ENCODE peak calls at places on chromosomes 7 and 10, in nine cellular contexts. One of them, this sample, is unnamed.

GRCh38 chr10:132873395-132873794 is 69.0 kb downstream of the CFAP46 start:
- DNase-seq in activated T-helper 2 cell treated with anti-CD3 and anti-CD28 coated beads, Interferon-gamma antibody, Interleukin-2, Interleukin-4, amounts not matched to agents 10 μg/mL and 5 μg/mL and 100 μg/mL, durations not matched to agents 14 hours and 24 hours and 36 hours: no peak
- DNase-seq in activated CD4-positive, CD25-positive, alpha-beta regulatory T cell: no peak
- DNase-seq in HCT116: no peak
- DNase-seq in lung microvascular endothelial cell: no peak
- DNase-seq in cardiac fibroblast: no peak
- DNase-seq in activated naive CD8-positive, alpha-beta T cell treated with anti-CD3 and anti-CD28 coated beads, Interleukin-2, amount 10 ng/mL, durations not matched to agents 7 days and 5 days: peak
- DNase-seq in NT2/D1: no peak
- DNase-seq in pancreas: no peak
- DNase-seq in this sample: no peak

GRCh38 chr7:25968205-25968993 is 183.6 kb upstream of the NFE2L3 start:
- DNase-seq in HCT116: no peak
- DNase-seq in lung microvascular endothelial cell: no peak
- DNase-seq in cardiac fibroblast: no peak
- DNase-seq in activated CD4-positive, CD25-positive, alpha-beta regulatory T cell: peak
- DNase-seq in pancreas: peak
- DNase-seq in activated T-helper 2 cell treated with anti-CD3 and anti-CD28 coated beads, Interferon-gamma antibody, Interleukin-2, Interleukin-4, amounts not matched to agents 10 μg/mL and 5 μg/mL and 100 μg/mL, durations not matched to agents 14 hours and 24 hours and 36 hours: no peak
- DNase-seq in activated naive CD8-positive, alpha-beta T cell treated with anti-CD3 and anti-CD28 coated beads, Interleukin-2, amount 10 ng/mL, durations not matched to agents 7 days and 5 days: no peak
- DNase-seq in NT2/D1: no peak
- DNase-seq in this sample: no peak

GRCh38 chr7:157429680-157430224 is 92.9 kb downstream of the DNAJB6 start:
- DNase-seq in NT2/D1: no peak
- DNase-seq in activated naive CD8-positive, alpha-beta T cell treated with anti-CD3 and anti-CD28 coated beads, Interleukin-2, amount 10 ng/mL, durations not matched to agents 7 days and 5 days: no peak
- DNase-seq in activated T-helper 2 cell treated with anti-CD3 and anti-CD28 coated beads, Interferon-gamma antibody, Interleukin-2, Interleukin-4, amounts not matched to agents 10 μg/mL and 5 μg/mL and 100 μg/mL, durations not matched to agents 14 hours and 24 hours and 36 hours: no peak
- DNase-seq in cardiac fibroblast: no peak
- DNase-seq in lung microvascular endothelial cell: no peak
- DNase-seq in HCT116: no peak
- DNase-seq in activated CD4-positive, CD25-positive, alpha-beta regulatory T cell: no peak
- DNase-seq in pancreas: no peak
- DNase-seq in this sample: no peak

GRCh38 chr7:70793060-70793459 is 338.9 kb upstream of the GALNT17 start:
- DNase-seq in activated CD4-positive, CD25-positive, alpha-beta regulatory T cell: no peak
- DNase-seq in NT2/D1: no peak
- DNase-seq in cardiac fibroblast: no peak
- DNase-seq in activated T-helper 2 cell treated with anti-CD3 and anti-CD28 coated beads, Interferon-gamma antibody, Interleukin-2, Interleukin-4, amounts not matched to agents 10 μg/mL and 5 μg/mL and 100 μg/mL, durations not matched to agents 14 hours and 24 hours and 36 hours: no peak
- DNase-seq in lung microvascular endothelial cell: no peak
- DNase-seq in HCT116: no peak
- DNase-seq in activated naive CD8-positive, alpha-beta T cell treated with anti-CD3 and anti-CD28 coated beads, Interleukin-2, amount 10 ng/mL, durations not matched to agents 7 days and 5 days: no peak
- DNase-seq in pancreas: no peak
- DNase-seq in this sample: no peak

GRCh38 chr7:135512135-135512887 is 2.4 kb upstream of the CNOT4 start:
- DNase-seq in activated naive CD8-positive, alpha-beta T cell treated with anti-CD3 and anti-CD28 coated beads, Interleukin-2, amount 10 ng/mL, durations not matched to agents 7 days and 5 days: no peak
- DNase-seq in HCT116: peak
- DNase-seq in activated CD4-positive, CD25-positive, alpha-beta regulatory T cell: peak
- DNase-seq in cardiac fibroblast: peak
- DNase-seq in activated T-helper 2 cell treated with anti-CD3 and anti-CD28 coated beads, Interferon-gamma antibody, Interleukin-2, Interleukin-4, amounts not matched to agents 10 μg/mL and 5 μg/mL and 100 μg/mL, durations not matched to agents 14 hours and 24 hours and 36 hours: no peak
- DNase-seq in pancreas: no peak
- DNase-seq in lung microvascular endothelial cell: peak
- DNase-seq in NT2/D1: peak
- DNase-seq in this sample: no peak

GRCh38 chr10:21531164-21531563 is 2.9 kb upstream of the MLLT10 start:
- DNase-seq in cardiac fibroblast: peak
- DNase-seq in NT2/D1: no peak
- DNase-seq in HCT116: no peak
- DNase-seq in activated CD4-positive, CD25-positive, alpha-beta regulatory T cell: no peak
- DNase-seq in activated naive CD8-positive, alpha-beta T cell treated with anti-CD3 and anti-CD28 coated beads, Interleukin-2, amount 10 ng/mL, durations not matched to agents 7 days and 5 days: no peak
- DNase-seq in activated T-helper 2 cell treated with anti-CD3 and anti-CD28 coated beads, Interferon-gamma antibody, Interleukin-2, Interleukin-4, amounts not matched to agents 10 μg/mL and 5 μg/mL and 100 μg/mL, durations not matched to agents 14 hours and 24 hours and 36 hours: no peak
- DNase-seq in lung microvascular endothelial cell: peak
- DNase-seq in pancreas: no peak
- DNase-seq in this sample: no peak

GRCh38 chr7:30353932-30354607 is 69.7 kb downstream of the ZNRF2 start:
- DNase-seq in lung microvascular endothelial cell: no peak
- DNase-seq in activated T-helper 2 cell treated with anti-CD3 and anti-CD28 coated beads, Interferon-gamma antibody, Interleukin-2, Interleukin-4, amounts not matched to agents 10 μg/mL and 5 μg/mL and 100 μg/mL, durations not matched to agents 14 hours and 24 hours and 36 hours: no peak
- DNase-seq in activated naive CD8-positive, alpha-beta T cell treated with anti-CD3 and anti-CD28 coated beads, Interleukin-2, amount 10 ng/mL, durations not matched to agents 7 days and 5 days: no peak
- DNase-seq in HCT116: no peak
- DNase-seq in cardiac fibroblast: no peak
- DNase-seq in NT2/D1: no peak
- DNase-seq in activated CD4-positive, CD25-positive, alpha-beta regulatory T cell: no peak
- DNase-seq in pancreas: no peak
- DNase-seq in this sample: no peak

GRCh38 chr7:151662291-151662690 is 142.6 kb upstream of the RHEB start:
- DNase-seq in lung microvascular endothelial cell: no peak
- DNase-seq in activated CD4-positive, CD25-positive, alpha-beta regulatory T cell: no peak
- DNase-seq in activated naive CD8-positive, alpha-beta T cell treated with anti-CD3 and anti-CD28 coated beads, Interleukin-2, amount 10 ng/mL, durations not matched to agents 7 days and 5 days: no peak
- DNase-seq in cardiac fibroblast: no peak
- DNase-seq in pancreas: no peak
- DNase-seq in NT2/D1: no peak
- DNase-seq in HCT116: no peak
- DNase-seq in activated T-helper 2 cell treated with anti-CD3 and anti-CD28 coated beads, Interferon-gamma antibody, Interleukin-2, Interleukin-4, amounts not matched to agents 10 μg/mL and 5 μg/mL and 100 μg/mL, durations not matched to agents 14 hours and 24 hours and 36 hours: no peak
- DNase-seq in this sample: no peak

GRCh38 chr10:60086421-60086820 is 180.1 kb upstream of the CCDC6 start:
- DNase-seq in HCT116: no peak
- DNase-seq in pancreas: no peak
- DNase-seq in cardiac fibroblast: no peak
- DNase-seq in lung microvascular endothelial cell: no peak
- DNase-seq in activated T-helper 2 cell treated with anti-CD3 and anti-CD28 coated beads, Interferon-gamma antibody, Interleukin-2, Interleukin-4, amounts not matched to agents 10 μg/mL and 5 μg/mL and 100 μg/mL, durations not matched to agents 14 hours and 24 hours and 36 hours: no peak
- DNase-seq in NT2/D1: no peak
- DNase-seq in activated CD4-positive, CD25-positive, alpha-beta regulatory T cell: no peak
- DNase-seq in activated naive CD8-positive, alpha-beta T cell treated with anti-CD3 and anti-CD28 coated beads, Interleukin-2, amount 10 ng/mL, durations not matched to agents 7 days and 5 days: no peak
- DNase-seq in this sample: no peak

GRCh38 chr7:35723011-35723410 is 28.1 kb upstream of the HERPUD2 start:
- DNase-seq in activated naive CD8-positive, alpha-beta T cell treated with anti-CD3 and anti-CD28 coated beads, Interleukin-2, amount 10 ng/mL, durations not matched to agents 7 days and 5 days: no peak
- DNase-seq in activated CD4-positive, CD25-positive, alpha-beta regulatory T cell: no peak
- DNase-seq in pancreas: no peak
- DNase-seq in HCT116: no peak
- DNase-seq in cardiac fibroblast: no peak
- DNase-seq in NT2/D1: no peak
- DNase-seq in lung microvascular endothelial cell: no peak
- DNase-seq in activated T-helper 2 cell treated with anti-CD3 and anti-CD28 coated beads, Interferon-gamma antibody, Interleukin-2, Interleukin-4, amounts not matched to agents 10 μg/mL and 5 μg/mL and 100 μg/mL, durations not matched to agents 14 hours and 24 hours and 36 hours: no peak
- DNase-seq in this sample: no peak

GRCh38 chr7:35253680-35254495 is at the start of gene TBX20:
- DNase-seq in activated naive CD8-positive, alpha-beta T cell treated with anti-CD3 and anti-CD28 coated beads, Interleukin-2, amount 10 ng/mL, durations not matched to agents 7 days and 5 days: peak
- DNase-seq in cardiac fibroblast: peak
- DNase-seq in lung microvascular endothelial cell: peak
- DNase-seq in activated T-helper 2 cell treated with anti-CD3 and anti-CD28 coated beads, Interferon-gamma antibody, Interleukin-2, Interleukin-4, amounts not matched to agents 10 μg/mL and 5 μg/mL and 100 μg/mL, durations not matched to agents 14 hours and 24 hours and 36 hours: peak
- DNase-seq in pancreas: peak
- DNase-seq in HCT116: no peak
- DNase-seq in NT2/D1: no peak
- DNase-seq in activated CD4-positive, CD25-positive, alpha-beta regulatory T cell: no peak
- DNase-seq in this sample: peak

GRCh38 chr7:148264933-148265557 is 325.5 kb upstream of the C7orf33 start:
- DNase-seq in cardiac fibroblast: peak
- DNase-seq in HCT116: peak
- DNase-seq in NT2/D1: peak
- DNase-seq in pancreas: no peak
- DNase-seq in activated naive CD8-positive, alpha-beta T cell treated with anti-CD3 and anti-CD28 coated beads, Interleukin-2, amount 10 ng/mL, durations not matched to agents 7 days and 5 days: no peak
- DNase-seq in lung microvascular endothelial cell: peak
- DNase-seq in activated T-helper 2 cell treated with anti-CD3 and anti-CD28 coated beads, Interferon-gamma antibody, Interleukin-2, Interleukin-4, amounts not matched to agents 10 μg/mL and 5 μg/mL and 100 μg/mL, durations not matched to agents 14 hours and 24 hours and 36 hours: no peak
- DNase-seq in activated CD4-positive, CD25-positive, alpha-beta regulatory T cell: no peak
- DNase-seq in this sample: no peak

GRCh38 chr10:75223507-75223906 is 12.2 kb downstream of the COMTD1 start:
- DNase-seq in pancreas: no peak
- DNase-seq in lung microvascular endothelial cell: no peak
- DNase-seq in activated T-helper 2 cell treated with anti-CD3 and anti-CD28 coated beads, Interferon-gamma antibody, Interleukin-2, Interleukin-4, amounts not matched to agents 10 μg/mL and 5 μg/mL and 100 μg/mL, durations not matched to agents 14 hours and 24 hours and 36 hours: no peak
- DNase-seq in activated naive CD8-positive, alpha-beta T cell treated with anti-CD3 and anti-CD28 coated beads, Interleukin-2, amount 10 ng/mL, durations not matched to agents 7 days and 5 days: no peak
- DNase-seq in NT2/D1: no peak
- DNase-seq in cardiac fibroblast: no peak
- DNase-seq in activated CD4-positive, CD25-positive, alpha-beta regulatory T cell: no peak
- DNase-seq in HCT116: no peak
- DNase-seq in this sample: no peak

GRCh38 chr10:121406823-121407545 is 191.3 kb downstream of the FGFR2 start:
- DNase-seq in activated naive CD8-positive, alpha-beta T cell treated with anti-CD3 and anti-CD28 coated beads, Interleukin-2, amount 10 ng/mL, durations not matched to agents 7 days and 5 days: no peak
- DNase-seq in HCT116: no peak
- DNase-seq in activated CD4-positive, CD25-positive, alpha-beta regulatory T cell: no peak
- DNase-seq in cardiac fibroblast: no peak
- DNase-seq in activated T-helper 2 cell treated with anti-CD3 and anti-CD28 coated beads, Interferon-gamma antibody, Interleukin-2, Interleukin-4, amounts not matched to agents 10 μg/mL and 5 μg/mL and 100 μg/mL, durations not matched to agents 14 hours and 24 hours and 36 hours: no peak
- DNase-seq in pancreas: peak
- DNase-seq in NT2/D1: no peak
- DNase-seq in lung microvascular endothelial cell: no peak
- DNase-seq in this sample: no peak

GRCh38 chr7:47561715-47562446 is 20.0 kb downstream of the TNS3 start:
- DNase-seq in activated CD4-positive, CD25-positive, alpha-beta regulatory T cell: no peak
- DNase-seq in NT2/D1: no peak
- DNase-seq in HCT116: no peak
- DNase-seq in pancreas: no peak
- DNase-seq in cardiac fibroblast: no peak
- DNase-seq in activated T-helper 2 cell treated with anti-CD3 and anti-CD28 coated beads, Interferon-gamma antibody, Interleukin-2, Interleukin-4, amounts not matched to agents 10 μg/mL and 5 μg/mL and 100 μg/mL, durations not matched to agents 14 hours and 24 hours and 36 hours: no peak
- DNase-seq in lung microvascular endothelial cell: no peak
- DNase-seq in activated naive CD8-positive, alpha-beta T cell treated with anti-CD3 and anti-CD28 coated beads, Interleukin-2, amount 10 ng/mL, durations not matched to agents 7 days and 5 days: no peak
- DNase-seq in this sample: no peak

GRCh38 chr10:76883596-76883995 is 754.0 kb downstream of the KCNMA1 start:
- DNase-seq in lung microvascular endothelial cell: no peak
- DNase-seq in activated T-helper 2 cell treated with anti-CD3 and anti-CD28 coated beads, Interferon-gamma antibody, Interleukin-2, Interleukin-4, amounts not matched to agents 10 μg/mL and 5 μg/mL and 100 μg/mL, durations not matched to agents 14 hours and 24 hours and 36 hours: no peak
- DNase-seq in NT2/D1: no peak
- DNase-seq in activated CD4-positive, CD25-positive, alpha-beta regulatory T cell: no peak
- DNase-seq in activated naive CD8-positive, alpha-beta T cell treated with anti-CD3 and anti-CD28 coated beads, Interleukin-2, amount 10 ng/mL, durations not matched to agents 7 days and 5 days: no peak
- DNase-seq in cardiac fibroblast: no peak
- DNase-seq in HCT116: no peak
- DNase-seq in pancreas: no peak
- DNase-seq in this sample: no peak

GRCh38 chr7:81583882-81584533 is 185.8 kb downstream of the HGF start:
- DNase-seq in pancreas: no peak
- DNase-seq in HCT116: no peak
- DNase-seq in activated CD4-positive, CD25-positive, alpha-beta regulatory T cell: no peak
- DNase-seq in activated naive CD8-positive, alpha-beta T cell treated with anti-CD3 and anti-CD28 coated beads, Interleukin-2, amount 10 ng/mL, durations not matched to agents 7 days and 5 days: no peak
- DNase-seq in NT2/D1: no peak
- DNase-seq in lung microvascular endothelial cell: no peak
- DNase-seq in cardiac fibroblast: peak
- DNase-seq in activated T-helper 2 cell treated with anti-CD3 and anti-CD28 coated beads, Interferon-gamma antibody, Interleukin-2, Interleukin-4, amounts not matched to agents 10 μg/mL and 5 μg/mL and 100 μg/mL, durations not matched to agents 14 hours and 24 hours and 36 hours: no peak
- DNase-seq in this sample: no peak

GRCh38 chr7:7136423-7136822 is 45.9 kb upstream of the C1GALT1 start:
- DNase-seq in activated naive CD8-positive, alpha-beta T cell treated with anti-CD3 and anti-CD28 coated beads, Interleukin-2, amount 10 ng/mL, durations not matched to agents 7 days and 5 days: no peak
- DNase-seq in HCT116: no peak
- DNase-seq in activated T-helper 2 cell treated with anti-CD3 and anti-CD28 coated beads, Interferon-gamma antibody, Interleukin-2, Interleukin-4, amounts not matched to agents 10 μg/mL and 5 μg/mL and 100 μg/mL, durations not matched to agents 14 hours and 24 hours and 36 hours: no peak
- DNase-seq in cardiac fibroblast: peak
- DNase-seq in NT2/D1: no peak
- DNase-seq in lung microvascular endothelial cell: no peak
- DNase-seq in activated CD4-positive, CD25-positive, alpha-beta regulatory T cell: no peak
- DNase-seq in pancreas: no peak
- DNase-seq in this sample: no peak

GRCh38 chr10:127863231-127863825 is 29.4 kb downstream of the CLRN3 start:
- DNase-seq in lung microvascular endothelial cell: no peak
- DNase-seq in activated naive CD8-positive, alpha-beta T cell treated with anti-CD3 and anti-CD28 coated beads, Interleukin-2, amount 10 ng/mL, durations not matched to agents 7 days and 5 days: no peak
- DNase-seq in HCT116: no peak
- DNase-seq in activated T-helper 2 cell treated with anti-CD3 and anti-CD28 coated beads, Interferon-gamma antibody, Interleukin-2, Interleukin-4, amounts not matched to agents 10 μg/mL and 5 μg/mL and 100 μg/mL, durations not matched to agents 14 hours and 24 hours and 36 hours: no peak
- DNase-seq in activated CD4-positive, CD25-positive, alpha-beta regulatory T cell: no peak
- DNase-seq in NT2/D1: no peak
- DNase-seq in cardiac fibroblast: no peak
- DNase-seq in pancreas: no peak
- DNase-seq in this sample: no peak

GRCh38 chr7:47337531-47337930 is 244.4 kb downstream of the TNS3 start:
- DNase-seq in activated CD4-positive, CD25-positive, alpha-beta regulatory T cell: no peak
- DNase-seq in activated naive CD8-positive, alpha-beta T cell treated with anti-CD3 and anti-CD28 coated beads, Interleukin-2, amount 10 ng/mL, durations not matched to agents 7 days and 5 days: no peak
- DNase-seq in HCT116: no peak
- DNase-seq in lung microvascular endothelial cell: no peak
- DNase-seq in cardiac fibroblast: no peak
- DNase-seq in pancreas: no peak
- DNase-seq in activated T-helper 2 cell treated with anti-CD3 and anti-CD28 coated beads, Interferon-gamma antibody, Interleukin-2, Interleukin-4, amounts not matched to agents 10 μg/mL and 5 μg/mL and 100 μg/mL, durations not matched to agents 14 hours and 24 hours and 36 hours: no peak
- DNase-seq in NT2/D1: no peak
- DNase-seq in this sample: no peak

GRCh38 chr7:93736970-93737369 is 153.6 kb downstream of the TFPI2 start:
- DNase-seq in pancreas: no peak
- DNase-seq in activated naive CD8-positive, alpha-beta T cell treated with anti-CD3 and anti-CD28 coated beads, Interleukin-2, amount 10 ng/mL, durations not matched to agents 7 days and 5 days: no peak
- DNase-seq in NT2/D1: no peak
- DNase-seq in HCT116: no peak
- DNase-seq in activated T-helper 2 cell treated with anti-CD3 and anti-CD28 coated beads, Interferon-gamma antibody, Interleukin-2, Interleukin-4, amounts not matched to agents 10 μg/mL and 5 μg/mL and 100 μg/mL, durations not matched to agents 14 hours and 24 hours and 36 hours: no peak
- DNase-seq in cardiac fibroblast: no peak
- DNase-seq in activated CD4-positive, CD25-positive, alpha-beta regulatory T cell: no peak
- DNase-seq in lung microvascular endothelial cell: no peak
- DNase-seq in this sample: no peak

GRCh38 chr10:29160110-29160669 is 128.7 kb upstream of the LYZL1 start:
- DNase-seq in NT2/D1: peak
- DNase-seq in lung microvascular endothelial cell: peak
- DNase-seq in activated T-helper 2 cell treated with anti-CD3 and anti-CD28 coated beads, Interferon-gamma antibody, Interleukin-2, Interleukin-4, amounts not matched to agents 10 μg/mL and 5 μg/mL and 100 μg/mL, durations not matched to agents 14 hours and 24 hours and 36 hours: no peak
- DNase-seq in pancreas: no peak
- DNase-seq in activated naive CD8-positive, alpha-beta T cell treated with anti-CD3 and anti-CD28 coated beads, Interleukin-2, amount 10 ng/mL, durations not matched to agents 7 days and 5 days: no peak
- DNase-seq in HCT116: peak
- DNase-seq in activated CD4-positive, CD25-positive, alpha-beta regulatory T cell: no peak
- DNase-seq in cardiac fibroblast: peak
- DNase-seq in this sample: peak

GRCh38 chr10:119301397-119301796 is 94.0 kb downstream of the GRK5 start:
- DNase-seq in HCT116: no peak
- DNase-seq in cardiac fibroblast: no peak
- DNase-seq in activated CD4-positive, CD25-positive, alpha-beta regulatory T cell: peak
- DNase-seq in pancreas: no peak
- DNase-seq in activated T-helper 2 cell treated with anti-CD3 and anti-CD28 coated beads, Interferon-gamma antibody, Interleukin-2, Interleukin-4, amounts not matched to agents 10 μg/mL and 5 μg/mL and 100 μg/mL, durations not matched to agents 14 hours and 24 hours and 36 hours: peak
- DNase-seq in lung microvascular endothelial cell: no peak
- DNase-seq in activated naive CD8-positive, alpha-beta T cell treated with anti-CD3 and anti-CD28 coated beads, Interleukin-2, amount 10 ng/mL, durations not matched to agents 7 days and 5 days: peak
- DNase-seq in NT2/D1: no peak
- DNase-seq in this sample: no peak

GRCh38 chr10:123140164-123140982 is 4.6 kb downstream of the HMX3 start:
- DNase-seq in activated CD4-positive, CD25-positive, alpha-beta regulatory T cell: no peak
- DNase-seq in activated T-helper 2 cell treated with anti-CD3 and anti-CD28 coated beads, Interferon-gamma antibody, Interleukin-2, Interleukin-4, amounts not matched to agents 10 μg/mL and 5 μg/mL and 100 μg/mL, durations not matched to agents 14 hours and 24 hours and 36 hours: no peak
- DNase-seq in HCT116: no peak
- DNase-seq in lung microvascular endothelial cell: no peak
- DNase-seq in activated naive CD8-positive, alpha-beta T cell treated with anti-CD3 and anti-CD28 coated beads, Interleukin-2, amount 10 ng/mL, durations not matched to agents 7 days and 5 days: peak
- DNase-seq in pancreas: no peak
- DNase-seq in cardiac fibroblast: no peak
- DNase-seq in NT2/D1: no peak
- DNase-seq in this sample: no peak

This sample was measured in pulmonary artery endothelial cell.